ENCODE peak calls at places on chromosomes 2 and 18, in seven cellular contexts. S is colonic mucosa, N is astrocyte, G is Peyer's patch, U is WERI-Rb-1, F is left lung, Z is sigmoid colon. C is an unnamed sample. For H3K27me3, the result is how much of the 10 kb centered on the place peaks cover.

GRCh38 chr2:137115081-137115713 is 349.9 kb downstream of the THSD7B start:
- DNase-seq in S (no peak), N (no peak), G (no peak), U (no peak), F (peak), Z (no peak), C (no peak)

GRCh38 chr2:133844214-133844892 is 276.1 kb upstream of the NCKAP5 start:
- DNase-seq in S (peak), N (peak), G (peak), U (peak), F (no peak), Z (peak), C (peak)

GRCh38 chr18:24968233-24968775 is 383.7 kb downstream of the ZNF521 start:
- DNase-seq in S (no peak), N (no peak), G (no peak), U (no peak), F (no peak), Z (no peak), C (peak)

GRCh38 chr2:28296904-28297303 is 95.8 kb upstream of the FOSL2 start:
- DNase-seq in S (no peak), N (no peak), G (no peak), U (no peak), F (no peak), Z (no peak), C (no peak)

GRCh38 chr2:238892796-238893195 is 44.9 kb downstream of the TWIST2 start:
- DNase-seq in S (no peak), N (no peak), G (no peak), U (no peak), F (no peak), Z (no peak), C (no peak)

GRCh38 chr2:227153307-227153706 is 10.7 kb downstream of the COL4A4 start:
- DNase-seq in S (no peak), N (no peak), G (no peak), U (no peak), F (no peak), Z (no peak), C (no peak)

GRCh38 chr2:45707034-45707433 is 55.6 kb downstream of the PRKCE start:
- DNase-seq in S (no peak), N (no peak), G (no peak), U (no peak), F (no peak), Z (no peak), C (no peak)

GRCh38 chr2:237223208-237223861 is 137.6 kb downstream of the COPS8 start:
- DNase-seq in S (no peak), N (peak), G (no peak), U (no peak), F (no peak), Z (no peak), C (peak)

GRCh38 chr2:219441451-219442205 is 7.0 kb downstream of the SPEG start:
- DNase-seq in S (no peak), N (peak), G (peak), U (peak), F (no peak), Z (peak), C (no peak)

GRCh38 chr18:7954229-7954628 is 387.1 kb downstream of the PTPRM start:
- DNase-seq in S (no peak), N (peak), G (no peak), U (no peak), F (no peak), Z (no peak), C (no peak)

GRCh38 chr2:176136375-176137248 is 7.1 kb downstream of the HOXD8 start:
- DNase-seq in S (peak), N (no peak), G (peak), U (peak), F (peak), Z (peak), C (no peak)

GRCh38 chr18:69097349-69097748 is 299.5 kb downstream of the CCDC102B start:
- DNase-seq in S (no peak), N (no peak), G (no peak), U (no peak), F (no peak), Z (no peak), C (no peak)

GRCh38 chr2:71620851-71621251 is 167.5 kb downstream of the DYSF start:
- DNase-seq in S (peak), N (no peak), G (peak), U (no peak), F (no peak), Z (no peak), C (no peak)

GRCh38 chr18:44182363-44182762 is 498.3 kb upstream of the SETBP1 start:
- DNase-seq in S (no peak), N (no peak), G (no peak), U (no peak), F (no peak), Z (no peak), C (no peak)

GRCh38 chr2:33529771-33530481 is 53.5 kb downstream of the RASGRP3 start:
- DNase-seq in S (no peak), N (peak), G (no peak), U (no peak), F (no peak), Z (no peak), C (peak)

GRCh38 chr2:59933948-59934347 is 619.5 kb downstream of the BCL11A start:
- DNase-seq in S (no peak), N (no peak), G (no peak), U (no peak), F (no peak), Z (no peak), C (no peak)

GRCh38 chr2:200360364-200360763 is 53.9 kb downstream of the SPATS2L start:
- DNase-seq in S (no peak), N (no peak), G (no peak), U (peak), F (no peak), Z (no peak), C (no peak)

GRCh38 chr2:219350938-219351280 is 18.4 kb upstream of the RESP18 start:
- DNase-seq in S (no peak), N (peak), G (no peak), U (no peak), F (no peak), Z (no peak), C (no peak)

GRCh38 chr2:45898819-45899218 is 247.3 kb downstream of the PRKCE start:
- DNase-seq in S (no peak), N (no peak), G (no peak), U (no peak), F (no peak), Z (no peak), C (no peak)

GRCh38 chr2:102975996-102976636 is 214.3 kb downstream of the TMEM182 start:
- DNase-seq in S (peak), N (peak), G (no peak), U (peak), F (no peak), Z (no peak), C (no peak)

GRCh38 chr2:26562811-26563645 is 78.1 kb downstream of the CIB4 start:
- DNase-seq in S (peak), N (peak), G (peak), U (no peak), F (peak), Z (peak), C (no peak)

GRCh38 chr2:63497561-63497960 is 90.7 kb downstream of the WDPCP start:
- DNase-seq in S (no peak), N (no peak), G (no peak), U (no peak), F (no peak), Z (no peak), C (no peak)

GRCh38 chr2:66426250-66427064 is 8.5 kb upstream of the MEIS1 start:
- DNase-seq in S (no peak), N (no peak), G (no peak), U (no peak), F (peak), Z (peak), C (no peak)

GRCh38 chr2:61911510-61911909 is 6.0 kb downstream of the COMMD1 start:
- DNase-seq in S (no peak), N (no peak), G (no peak), U (peak), F (no peak), Z (no peak), C (no peak)

GRCh38 chr2:166494140-166494544 is at the start of gene SCN7A:
- DNase-seq in S (peak), N (peak), G (peak), U (peak), F (peak), Z (peak), C (no peak)

GRCh38 chr2:146837857-146838256 is 1007.0 kb upstream of the ACVR2A start:
- DNase-seq in S (no peak), N (peak), G (no peak), U (no peak), F (no peak), Z (no peak), C (no peak)

GRCh38 chr2:109226128-109226527 is 97.1 kb downstream of the SH3RF3 start:
- DNase-seq in S (no peak), N (no peak), G (no peak), U (no peak), F (no peak), Z (no peak), C (no peak)

GRCh38 chr2:9078405-9078804 is 74.9 kb upstream of the MBOAT2 start:
- DNase-seq in S (no peak), N (no peak), G (no peak), U (no peak), F (no peak), Z (no peak), C (no peak)

GRCh38 chr2:9179572-9180201 is 26.9 kb upstream of the ASAP2 start:
- DNase-seq in S (peak), N (peak), G (peak), U (peak), F (no peak), Z (peak), C (no peak)

GRCh38 chr18:23102498-23103260 is 32.6 kb upstream of the CABLES1 start:
- DNase-seq in S (no peak), N (peak), G (no peak), U (no peak), F (no peak), Z (no peak), C (no peak)

GRCh38 chr2:46416739-46417403 is 62.5 kb upstream of the TMEM247 start:
- DNase-seq in S (no peak), N (no peak), G (no peak), U (no peak), F (no peak), Z (no peak), C (no peak)

GRCh38 chr2:102359527-102359926 is 3.9 kb downstream of the IL18R1 start:
- DNase-seq in S (no peak), N (no peak), G (no peak), U (no peak), F (no peak), Z (no peak), C (no peak)

GRCh38 chr2:218067523-218067922 is 1.5 kb upstream of the RUFY4 start:
- DNase-seq in S (no peak), N (no peak), G (no peak), U (no peak), F (no peak), Z (no peak), C (no peak)

GRCh38 chr2:35347561-35347960 is 1008.0 kb upstream of the CRIM1 start:
- DNase-seq in S (no peak), N (no peak), G (no peak), U (no peak), F (no peak), Z (no peak), C (no peak)

GRCh38 chr2:134461511-134461910 is 207.6 kb downstream of the MGAT5 start:
- DNase-seq in S (no peak), N (peak), G (peak), U (no peak), F (no peak), Z (no peak), C (no peak)

GRCh38 chr18:57366528-57367081 is 14.2 kb downstream of the ST8SIA3 start:
- DNase-seq in S (no peak), N (no peak), G (no peak), U (no peak), F (no peak), Z (no peak), C (no peak)

GRCh38 chr18:79786781-79787526 is 10.8 kb upstream of the KCNG2 start:
- DNase-seq in S (no peak), N (no peak), G (no peak), U (no peak), F (no peak), Z (peak), C (peak)
- H3K27me3 ChIP-seq in S (under half), N (under half), G (under half), U (under half), F (half or more), Z (under half), C (under half)

GRCh38 chr2:160909781-160910242 is 250.4 kb upstream of the TANK start:
- DNase-seq in S (no peak), N (peak), G (no peak), U (no peak), F (no peak), Z (no peak), C (no peak)
- TF ChIP-seq CTCF in S (no peak), N (no peak), G (no peak), U (no peak), F (no peak), Z (no peak), C (no peak)

GRCh38 chr2:205684871-205685313 is 2.6 kb downstream of the NRP2 start:
- DNase-seq in S (no peak), N (peak), G (no peak), U (no peak), F (peak), Z (peak), C (no peak)

GRCh38 chr2:205681836-205682238 is 464 bp upstream of the NRP2 start:
- DNase-seq in S (no peak), N (no peak), G (peak), U (peak), F (no peak), Z (peak), C (no peak)

GRCh38 chr2:205683991-205684390 is 1.7 kb downstream of the NRP2 start:
- DNase-seq in S (no peak), N (no peak), G (no peak), U (no peak), F (no peak), Z (peak), C (no peak)

GRCh38 chr2:205682239-205683021 is at the start of gene NRP2:
- DNase-seq in S (peak), N (peak), G (peak), U (peak), F (peak), Z (peak), C (no peak)

GRCh38 chr2:205683179-205683978 is 1.1 kb downstream of the NRP2 start:
- DNase-seq in S (no peak), N (peak), G (no peak), U (no peak), F (no peak), Z (peak), C (no peak)
- H3K27me3 ChIP-seq in S (under half), N (under half), G (under half), U (under half), F (half or more), Z (under half), C (under half)

GRCh38 chr2:118431586-118431985 is 343.3 kb downstream of the INSIG2 start:
- DNase-seq in S (no peak), N (no peak), G (no peak), U (no peak), F (no peak), Z (no peak), C (no peak)

GRCh38 chr2:118433566-118433965 is 345.3 kb downstream of the INSIG2 start:
- DNase-seq in S (no peak), N (no peak), G (no peak), U (no peak), F (no peak), Z (no peak), C (no peak)

GRCh38 chr2:118430510-118431187 is 342.4 kb downstream of the INSIG2 start:
- DNase-seq in S (no peak), N (peak), G (no peak), U (no peak), F (no peak), Z (no peak), C (no peak)

GRCh38 chr2:118431997-118432396 is 343.7 kb downstream of the INSIG2 start:
- DNase-seq in S (no peak), N (no peak), G (no peak), U (no peak), F (no peak), Z (no peak), C (no peak)

GRCh38 chr2:118431188-118431562 is 342.9 kb downstream of the INSIG2 start:
- DNase-seq in S (no peak), N (peak), G (no peak), U (no peak), F (no peak), Z (no peak), C (no peak)
- TF ChIP-seq CTCF in S (no peak), N (peak), G (no peak), U (no peak), F (no peak), Z (no peak), C (no peak)

GRCh38 chr2:150542692-150543091 is 55.2 kb upstream of the RND3 start:
- DNase-seq in S (no peak), N (no peak), G (no peak), U (no peak), F (peak), Z (no peak), C (no peak)

GRCh38 chr2:150542172-150542571 is 54.7 kb upstream of the RND3 start:
- DNase-seq in S (no peak), N (no peak), G (no peak), U (no peak), F (peak), Z (no peak), C (no peak)

GRCh38 chr2:150548527-150548926 is 61.1 kb upstream of the RND3 start:
- DNase-seq in S (no peak), N (no peak), G (no peak), U (peak), F (no peak), Z (no peak), C (no peak)

GRCh38 chr2:150545931-150546330 is 58.5 kb upstream of the RND3 start:
- DNase-seq in S (no peak), N (no peak), G (no peak), U (no peak), F (no peak), Z (no peak), C (no peak)

DNA sequence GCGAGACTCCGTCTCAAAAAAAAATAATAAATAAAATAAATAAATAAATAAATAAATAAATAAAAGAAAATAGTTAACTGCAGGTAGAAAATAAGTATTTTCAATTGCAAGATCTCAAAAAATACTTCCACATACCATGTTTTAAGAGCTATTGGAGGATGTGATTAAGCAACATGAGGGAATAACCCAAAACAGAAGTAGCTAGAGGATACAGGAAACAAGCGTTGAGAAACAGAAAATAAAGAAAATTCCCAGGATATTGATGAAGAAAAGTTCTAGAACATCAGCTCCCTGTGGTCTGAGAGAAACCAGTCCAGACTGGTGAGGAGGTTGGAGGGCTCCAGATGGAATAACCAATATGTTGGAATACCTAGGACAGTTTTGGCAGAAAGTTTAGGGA is 57.3 kb upstream of the RND3 start:
- DNase-seq in S (no peak), N (no peak), G (no peak), U (no peak), F (no peak), Z (no peak), C (no peak)
- H3K27me3 ChIP-seq in S (under half), N (under half), G (under half), U (under half), F (under half), Z (under half), C (under half)

C was measured in BJ.